ENCODE peak calls at places on chromosomes 12 and 14, in eight cellular contexts. One of them, this sample, is unnamed.

GRCh38 chr12:94260717-94261116 is 112.3 kb downstream of the PLXNC1 start:
- DNase-seq in AG04450: no peak
- DNase-seq in esophagus squamous epithelium: no peak
- DNase-seq in astrocyte: no peak
- DNase-seq in upper lobe of left lung: no peak
- DNase-seq in right atrium auricular region: no peak
- DNase-seq in CD8-positive, alpha-beta memory T cell: no peak
- DNase-seq in SK-N-SH: no peak
- DNase-seq in this sample: no peak

GRCh38 chr12:46677749-46678148 is 148.0 kb downstream of the SLC38A4 start:
- DNase-seq in AG04450: no peak
- DNase-seq in esophagus squamous epithelium: no peak
- DNase-seq in astrocyte: peak; percentile 28
- DNase-seq in upper lobe of left lung: no peak
- DNase-seq in right atrium auricular region: no peak
- DNase-seq in CD8-positive, alpha-beta memory T cell: no peak
- DNase-seq in SK-N-SH: peak; percentile 9
- DNase-seq in this sample: no peak

GRCh38 chr12:131808744-131809371 is 19.3 kb upstream of the MMP17 start:
- DNase-seq in AG04450: no peak
- DNase-seq in esophagus squamous epithelium: no peak
- DNase-seq in astrocyte: no peak
- DNase-seq in upper lobe of left lung: peak; percentile 86
- DNase-seq in right atrium auricular region: no peak
- DNase-seq in CD8-positive, alpha-beta memory T cell: peak; percentile 63
- DNase-seq in SK-N-SH: no peak
- DNase-seq in this sample: no peak

GRCh38 chr12:124568431-124569374 is 1.3 kb upstream of the NCOR2 start:
- DNase-seq in AG04450: peak; percentile 86
- DNase-seq in esophagus squamous epithelium: no peak
- DNase-seq in astrocyte: peak; percentile 94
- DNase-seq in upper lobe of left lung: peak; percentile 89
- DNase-seq in right atrium auricular region: peak; percentile 79
- DNase-seq in CD8-positive, alpha-beta memory T cell: no peak
- DNase-seq in SK-N-SH: peak; percentile 78
- DNase-seq in this sample: no peak

GRCh38 chr12:117580718-117581062 is 219.3 kb upstream of the NOS1 start:
- DNase-seq in AG04450: no peak
- DNase-seq in esophagus squamous epithelium: no peak
- DNase-seq in astrocyte: no peak
- DNase-seq in upper lobe of left lung: peak; percentile 69
- DNase-seq in right atrium auricular region: no peak
- DNase-seq in CD8-positive, alpha-beta memory T cell: no peak
- DNase-seq in SK-N-SH: peak; percentile 70
- DNase-seq in this sample: no peak

GRCh38 chr12:28367326-28367725 is 177.1 kb downstream of the CCDC91 start:
- DNase-seq in AG04450: no peak
- DNase-seq in esophagus squamous epithelium: no peak
- DNase-seq in astrocyte: no peak
- DNase-seq in upper lobe of left lung: no peak
- DNase-seq in right atrium auricular region: no peak
- DNase-seq in CD8-positive, alpha-beta memory T cell: no peak
- DNase-seq in SK-N-SH: no peak
- DNase-seq in this sample: no peak

GRCh38 chr12:94263905-94264655 is 115.7 kb downstream of the PLXNC1 start:
- DNase-seq in AG04450: no peak
- DNase-seq in esophagus squamous epithelium: no peak
- DNase-seq in astrocyte: peak; percentile 62
- DNase-seq in upper lobe of left lung: peak; percentile 74
- DNase-seq in right atrium auricular region: no peak
- DNase-seq in CD8-positive, alpha-beta memory T cell: no peak
- DNase-seq in SK-N-SH: no peak
- DNase-seq in this sample: no peak

GRCh38 chr14:32865827-32866376 is 72.8 kb upstream of the NPAS3 start:
- DNase-seq in AG04450: no peak
- DNase-seq in esophagus squamous epithelium: no peak
- DNase-seq in astrocyte: no peak
- DNase-seq in upper lobe of left lung: peak; percentile 13
- DNase-seq in right atrium auricular region: no peak
- DNase-seq in CD8-positive, alpha-beta memory T cell: no peak
- DNase-seq in SK-N-SH: no peak
- DNase-seq in this sample: no peak

GRCh38 chr12:10739157-10740118 is 16.3 kb upstream of the YBX3 start:
- DNase-seq in AG04450: no peak
- DNase-seq in esophagus squamous epithelium: no peak
- DNase-seq in astrocyte: no peak
- DNase-seq in upper lobe of left lung: no peak
- DNase-seq in right atrium auricular region: no peak
- DNase-seq in CD8-positive, alpha-beta memory T cell: no peak
- DNase-seq in SK-N-SH: no peak
- DNase-seq in this sample: no peak

GRCh38 chr12:10363922-10364838 is 25.7 kb downstream of the KLRK1 start:
- DNase-seq in AG04450: no peak
- DNase-seq in esophagus squamous epithelium: no peak
- DNase-seq in astrocyte: peak; percentile 49
- DNase-seq in upper lobe of left lung: peak; percentile 36
- DNase-seq in right atrium auricular region: no peak
- DNase-seq in CD8-positive, alpha-beta memory T cell: peak; percentile 58
- DNase-seq in SK-N-SH: no peak
- DNase-seq in this sample: no peak

GRCh38 chr14:89276424-89276975 is 140.5 kb downstream of the FOXN3 start:
- DNase-seq in AG04450: no peak
- DNase-seq in esophagus squamous epithelium: no peak
- DNase-seq in astrocyte: peak; percentile 91
- DNase-seq in upper lobe of left lung: no peak
- DNase-seq in right atrium auricular region: no peak
- DNase-seq in CD8-positive, alpha-beta memory T cell: no peak
- DNase-seq in SK-N-SH: no peak
- DNase-seq in this sample: no peak

GRCh38 chr14:72559227-72559626 is 334.7 kb downstream of the DPF3 start:
- DNase-seq in AG04450: no peak
- DNase-seq in esophagus squamous epithelium: no peak
- DNase-seq in astrocyte: peak; percentile 60
- DNase-seq in upper lobe of left lung: no peak
- DNase-seq in right atrium auricular region: no peak
- DNase-seq in CD8-positive, alpha-beta memory T cell: no peak
- DNase-seq in SK-N-SH: no peak
- DNase-seq in this sample: no peak

GRCh38 chr12:124992874-124993567 is 424 bp upstream of the BRI3BP start:
- DNase-seq in AG04450: no peak
- DNase-seq in esophagus squamous epithelium: peak; percentile 4
- DNase-seq in astrocyte: peak; percentile 29
- DNase-seq in upper lobe of left lung: no peak
- DNase-seq in right atrium auricular region: no peak
- DNase-seq in CD8-positive, alpha-beta memory T cell: peak; percentile 90
- DNase-seq in SK-N-SH: peak; percentile 82
- DNase-seq in this sample: peak; percentile 78

DNA sequence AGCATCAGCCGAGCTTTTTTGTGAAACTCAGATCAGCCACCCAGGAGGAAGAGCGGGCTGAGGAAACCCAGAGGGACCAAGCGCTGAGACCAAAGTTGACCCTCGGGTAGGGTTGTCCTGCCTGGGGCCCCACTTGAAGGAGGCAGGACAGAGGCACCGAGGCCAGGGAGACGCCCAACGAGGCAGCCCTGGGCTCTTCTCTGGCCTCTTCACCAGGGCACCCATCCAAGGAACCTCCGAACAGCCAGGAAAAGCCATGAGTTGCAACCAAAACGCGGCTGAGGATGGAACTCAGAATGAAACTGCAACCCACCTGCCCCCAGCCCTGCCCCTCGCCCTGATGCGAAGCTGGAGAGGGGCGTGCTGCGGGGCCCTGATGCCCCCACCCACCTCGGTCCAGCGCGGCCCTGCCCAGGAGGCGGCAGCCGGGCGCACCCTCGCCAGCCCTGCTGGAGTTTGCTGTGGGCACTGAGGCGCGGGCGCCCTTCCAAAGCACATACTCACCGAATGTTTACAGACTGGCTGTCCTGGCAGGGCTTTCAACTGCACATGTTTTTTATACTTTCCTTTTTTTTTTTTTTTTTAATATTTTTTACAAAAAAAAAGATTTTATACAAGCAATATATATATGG is 41.9 kb downstream of the JDP2 start:
- DNase-seq in AG04450: no peak
- DNase-seq in esophagus squamous epithelium: no peak
- DNase-seq in astrocyte: no peak
- DNase-seq in upper lobe of left lung: peak; percentile 89
- DNase-seq in right atrium auricular region: no peak
- DNase-seq in CD8-positive, alpha-beta memory T cell: no peak
- DNase-seq in SK-N-SH: no peak
- DNase-seq in this sample: no peak
- H3K27ac ChIP-seq in AG04450: no peak overlapping the region
- H3K27ac ChIP-seq in esophagus squamous epithelium: peak overlapping the region; percentile 65
- H3K27ac ChIP-seq in astrocyte: no peak overlapping the region
- H3K27ac ChIP-seq in upper lobe of left lung: peak overlapping the region; percentile 28
- H3K27ac ChIP-seq in right atrium auricular region: peak overlapping the region; percentile 3
- H3K27ac ChIP-seq in CD8-positive, alpha-beta memory T cell: no peak overlapping the region
- H3K27ac ChIP-seq in SK-N-SH: no peak overlapping the region
- H3K27ac ChIP-seq in this sample: no peak overlapping the region

DNA sequence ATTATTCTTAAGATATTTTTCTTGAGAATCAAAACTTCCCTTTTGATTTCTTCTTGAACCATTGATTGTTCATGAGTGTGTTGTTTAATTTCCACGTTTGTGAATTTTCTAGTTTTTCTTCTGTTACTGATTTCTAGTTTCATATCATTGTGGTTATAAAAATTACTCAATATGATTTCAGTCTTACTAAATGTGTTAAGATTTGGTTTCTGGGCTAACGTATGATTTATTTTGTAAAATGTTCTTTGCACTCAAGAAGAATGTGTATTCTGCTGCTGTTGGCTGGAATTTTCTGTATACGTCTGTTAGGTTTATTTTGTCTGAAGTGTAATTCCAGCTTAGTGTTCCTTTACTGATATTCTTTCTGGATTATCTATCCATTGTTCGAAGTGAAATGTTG is 24.7 kb downstream of the TRMT5 start:
- DNase-seq in AG04450: no peak
- DNase-seq in esophagus squamous epithelium: no peak
- DNase-seq in astrocyte: no peak
- DNase-seq in upper lobe of left lung: no peak
- DNase-seq in right atrium auricular region: no peak
- DNase-seq in CD8-positive, alpha-beta memory T cell: no peak
- DNase-seq in SK-N-SH: no peak
- DNase-seq in this sample: no peak
- H3K9me3 ChIP-seq in AG04450: peaks cover 10% of the 10 kb centered on the region
- H3K9me3 ChIP-seq in esophagus squamous epithelium: peaks cover 35% of the 10 kb centered on the region
- H3K9me3 ChIP-seq in astrocyte: peaks cover 4% of the 10 kb centered on the region
- H3K9me3 ChIP-seq in upper lobe of left lung: peaks cover 22% of the 10 kb centered on the region
- H3K9me3 ChIP-seq in right atrium auricular region: peaks cover 5% of the 10 kb centered on the region
- H3K9me3 ChIP-seq in CD8-positive, alpha-beta memory T cell: peaks cover 10% of the 10 kb centered on the region
- H3K9me3 ChIP-seq in SK-N-SH: peaks cover 45% of the 10 kb centered on the region
- H3K9me3 ChIP-seq in this sample: peaks cover 9% of the 10 kb centered on the region

GRCh38 chr14:104103061-104104005 is 17.8 kb downstream of the ASPG start:
- DNase-seq in AG04450: no peak
- DNase-seq in esophagus squamous epithelium: no peak
- DNase-seq in astrocyte: no peak
- DNase-seq in upper lobe of left lung: peak; percentile 81
- DNase-seq in right atrium auricular region: no peak
- DNase-seq in CD8-positive, alpha-beta memory T cell: peak; percentile 42
- DNase-seq in SK-N-SH: no peak
- DNase-seq in this sample: no peak
- H3K27ac ChIP-seq in AG04450: no peak overlapping the region
- H3K27ac ChIP-seq in esophagus squamous epithelium: no peak overlapping the region
- H3K27ac ChIP-seq in astrocyte: no peak overlapping the region
- H3K27ac ChIP-seq in upper lobe of left lung: no peak overlapping the region
- H3K27ac ChIP-seq in right atrium auricular region: no peak overlapping the region
- H3K27ac ChIP-seq in CD8-positive, alpha-beta memory T cell: no peak overlapping the region
- H3K27ac ChIP-seq in SK-N-SH: no peak overlapping the region
- H3K27ac ChIP-seq in this sample: no peak overlapping the region

DNA sequence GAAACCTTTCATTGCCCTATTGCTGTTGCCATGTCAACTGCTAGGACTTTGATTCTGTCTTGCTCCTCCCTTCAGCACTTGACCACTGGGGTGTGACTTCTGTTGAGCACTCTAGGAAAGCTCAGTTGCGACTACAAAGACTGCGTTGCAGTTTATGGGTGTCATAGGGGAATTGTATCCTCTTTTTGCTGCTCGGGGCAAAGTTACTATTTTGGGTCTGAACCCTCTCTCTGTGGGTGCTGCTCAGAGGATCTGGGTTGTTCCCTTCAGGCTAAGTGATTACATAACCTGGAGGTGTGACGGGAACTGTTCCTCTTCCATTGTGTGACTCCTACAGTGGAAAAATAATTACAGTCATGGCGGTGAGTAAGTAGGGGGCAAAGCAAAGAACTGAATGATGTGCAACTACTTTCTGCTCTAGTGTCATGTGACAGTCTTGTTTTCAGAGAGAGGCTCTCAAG is 44.3 kb upstream of the TRIM9 start:
- DNase-seq in AG04450: no peak
- DNase-seq in esophagus squamous epithelium: no peak
- DNase-seq in astrocyte: no peak
- DNase-seq in upper lobe of left lung: no peak
- DNase-seq in right atrium auricular region: no peak
- DNase-seq in CD8-positive, alpha-beta memory T cell: no peak
- DNase-seq in SK-N-SH: no peak
- DNase-seq in this sample: no peak
- H3K9me3 ChIP-seq in AG04450: no peaks in the 10 kb centered on the region
- H3K9me3 ChIP-seq in esophagus squamous epithelium: no peaks in the 10 kb centered on the region
- H3K9me3 ChIP-seq in astrocyte: no peaks in the 10 kb centered on the region
- H3K9me3 ChIP-seq in upper lobe of left lung: no peaks in the 10 kb centered on the region
- H3K9me3 ChIP-seq in right atrium auricular region: no peaks in the 10 kb centered on the region
- H3K9me3 ChIP-seq in CD8-positive, alpha-beta memory T cell: no peaks in the 10 kb centered on the region
- H3K9me3 ChIP-seq in SK-N-SH: no peaks in the 10 kb centered on the region
- H3K9me3 ChIP-seq in this sample: no peaks in the 10 kb centered on the region

GRCh38 chr12:39006286-39006685 is 100.9 kb upstream of the CPNE8 start:
- DNase-seq in AG04450: no peak
- DNase-seq in esophagus squamous epithelium: no peak
- DNase-seq in astrocyte: peak; percentile 56
- DNase-seq in upper lobe of left lung: no peak
- DNase-seq in right atrium auricular region: no peak
- DNase-seq in CD8-positive, alpha-beta memory T cell: no peak
- DNase-seq in SK-N-SH: no peak
- DNase-seq in this sample: no peak
- H3K27ac ChIP-seq in AG04450: no peak overlapping the region
- H3K27ac ChIP-seq in esophagus squamous epithelium: no peak overlapping the region
- H3K27ac ChIP-seq in astrocyte: no peak overlapping the region
- H3K27ac ChIP-seq in upper lobe of left lung: no peak overlapping the region
- H3K27ac ChIP-seq in right atrium auricular region: no peak overlapping the region
- H3K27ac ChIP-seq in CD8-positive, alpha-beta memory T cell: no peak overlapping the region
- H3K27ac ChIP-seq in SK-N-SH: no peak overlapping the region
- H3K27ac ChIP-seq in this sample: no peak overlapping the region

GRCh38 chr14:79730911-79731310 is 480.4 kb downstream of the DIO2 start:
- DNase-seq in AG04450: no peak
- DNase-seq in esophagus squamous epithelium: no peak
- DNase-seq in astrocyte: peak; percentile 81
- DNase-seq in upper lobe of left lung: no peak
- DNase-seq in right atrium auricular region: no peak
- DNase-seq in CD8-positive, alpha-beta memory T cell: no peak
- DNase-seq in SK-N-SH: no peak
- DNase-seq in this sample: no peak
- H3K9me3 ChIP-seq in AG04450: no peaks in the 10 kb centered on the region
- H3K9me3 ChIP-seq in esophagus squamous epithelium: peaks cover 4% of the 10 kb centered on the region
- H3K9me3 ChIP-seq in astrocyte: no peaks in the 10 kb centered on the region
- H3K9me3 ChIP-seq in upper lobe of left lung: peaks cover 8% of the 10 kb centered on the region
- H3K9me3 ChIP-seq in right atrium auricular region: no peaks in the 10 kb centered on the region
- H3K9me3 ChIP-seq in CD8-positive, alpha-beta memory T cell: no peaks in the 10 kb centered on the region
- H3K9me3 ChIP-seq in SK-N-SH: no peaks in the 10 kb centered on the region
- H3K9me3 ChIP-seq in this sample: no peaks in the 10 kb centered on the region

GRCh38 chr12:110345963-110346362 is 57.5 kb downstream of the ANAPC7 start:
- DNase-seq in AG04450: no peak
- DNase-seq in esophagus squamous epithelium: no peak
- DNase-seq in astrocyte: no peak
- DNase-seq in upper lobe of left lung: no peak
- DNase-seq in right atrium auricular region: peak; percentile 46
- DNase-seq in CD8-positive, alpha-beta memory T cell: no peak
- DNase-seq in SK-N-SH: no peak
- DNase-seq in this sample: no peak
- H3K27ac ChIP-seq in AG04450: no peak overlapping the region
- H3K27ac ChIP-seq in esophagus squamous epithelium: peak overlapping the region; percentile 93
- H3K27ac ChIP-seq in astrocyte: no peak overlapping the region
- H3K27ac ChIP-seq in upper lobe of left lung: peak overlapping the region; percentile 71
- H3K27ac ChIP-seq in right atrium auricular region: no peak overlapping the region
- H3K27ac ChIP-seq in CD8-positive, alpha-beta memory T cell: no peak overlapping the region
- H3K27ac ChIP-seq in SK-N-SH: no peak overlapping the region
- H3K27ac ChIP-seq in this sample: no peak overlapping the region